ENCODE peak calls at places on chromosomes 1 and 21, in seven cellular contexts. N, T, A, R, E, S and P are unnamed samples. For H3K36me3, the result is how much of the 10 kb centered on the place peaks cover.

GRCh38 chr1:2233997-2234761 is 6.1 kb downstream of the SKI start:
- DNase-seq in T (no peak), A (peak), S (peak), N (no peak), E (peak), R (peak), P (peak)

GRCh38 chr1:98322966-98323365 is 338.6 kb upstream of the SNX7 start:
- DNase-seq in S (no peak), R (peak), N (no peak), E (no peak), A (no peak), T (no peak), P (no peak)

GRCh38 chr21:39071623-39072214 is 111.5 kb downstream of the PSMG1 start:
- DNase-seq in R (peak), T (no peak), A (no peak), E (no peak), S (no peak), N (peak), P (peak)

GRCh38 chr1:43979528-43980254 is 681 bp downstream of the B4GALT2 start:
- DNase-seq in R (peak), N (peak), A (peak), T (peak), S (no peak), E (no peak), P (peak)

GRCh38 chr1:37239225-37239740 is 205.0 kb upstream of the GRIK3 start:
- DNase-seq in S (no peak), R (no peak), N (no peak), E (no peak), A (no peak), T (no peak), P (no peak)

GRCh38 chr1:3074297-3074741 is 5.3 kb downstream of the PRDM16 start:
- DNase-seq in S (no peak), R (peak), A (no peak), E (no peak), T (no peak), N (no peak), P (no peak)

GRCh38 chr1:27332536-27333281 is 9.1 kb upstream of the SYTL1 start:
- DNase-seq in N (no peak), E (no peak), T (no peak), S (peak), R (no peak), A (no peak), P (no peak)

GRCh38 chr1:231408528-231409094 is 13.5 kb downstream of the EGLN1 start:
- DNase-seq in N (no peak), R (no peak), T (no peak), S (no peak), E (no peak), A (no peak), P (no peak)

GRCh38 chr1:183129921-183130675 is 56.0 kb upstream of the LAMC2 start:
- DNase-seq in S (no peak), A (no peak), R (no peak), N (no peak), T (no peak), E (no peak), P (no peak)

GRCh38 chr1:212260557-212261342 is 24.5 kb upstream of the PPP2R5A start:
- DNase-seq in N (no peak), A (no peak), S (no peak), E (no peak), T (no peak), R (peak), P (peak)

GRCh38 chr1:94646786-94647555 is 105.4 kb upstream of the F3 start:
- DNase-seq in R (peak), S (no peak), N (peak), E (no peak), T (no peak), A (no peak), P (no peak)

GRCh38 chr1:86507935-86508582 is 38.8 kb upstream of the CLCA4 start:
- DNase-seq in E (no peak), T (no peak), S (no peak), A (no peak), R (peak), N (no peak), P (no peak)

GRCh38 chr1:243713470-243714186 is 136.4 kb downstream of the AKT3 start:
- DNase-seq in R (peak), A (no peak), E (no peak), S (no peak), N (peak), T (no peak), P (no peak)

GRCh38 chr21:36980280-36981048 is 14.0 kb upstream of the HLCS start:
- DNase-seq in E (no peak), N (no peak), S (no peak), T (peak), R (peak), A (no peak), P (no peak)

GRCh38 chr1:94048413-94049164 is 72.4 kb downstream of the ABCA4 start:
- DNase-seq in R (peak), A (no peak), S (no peak), N (peak), T (no peak), E (peak), P (peak)

GRCh38 chr1:198118136-198118535 is 38.7 kb upstream of the NEK7 start:
- DNase-seq in A (peak), T (no peak), S (no peak), R (peak), N (no peak), E (peak), P (no peak)

GRCh38 chr1:230067441-230067870 is 418 bp downstream of the GALNT2 start:
- DNase-seq in T (peak), A (peak), E (no peak), R (peak), N (peak), S (no peak), P (peak)

GRCh38 chr1:17653728-17654351 is 101.3 kb upstream of the ACTL8 start:
- DNase-seq in N (peak), R (peak), A (peak), E (no peak), T (no peak), S (no peak), P (no peak)

GRCh38 chr1:87953732-87954344 is 625.2 kb downstream of the LMO4 start:
- DNase-seq in A (peak), R (peak), T (peak), S (peak), N (peak), E (peak), P (peak)

GRCh38 chr1:52345252-52345651 is 20.8 kb downstream of the CC2D1B start:
- DNase-seq in A (no peak), N (no peak), T (no peak), S (no peak), R (no peak), E (peak), P (no peak)

GRCh38 chr1:81021134-81021533 is 779.6 kb upstream of the ADGRL2 start:
- DNase-seq in N (no peak), E (no peak), T (no peak), A (no peak), S (no peak), R (no peak), P (no peak)

GRCh38 chr21:42161957-42162681 is 56.8 kb upstream of the ABCG1 start:
- DNase-seq in E (no peak), S (no peak), T (no peak), A (no peak), N (no peak), R (peak), P (no peak)

GRCh38 chr1:86499987-86500593 is 31.4 kb downstream of the CLCA1 start:
- DNase-seq in T (no peak), S (no peak), N (no peak), E (no peak), A (no peak), R (no peak), P (peak)

GRCh38 chr1:152053375-152053774 is 16.6 kb upstream of the S100A11 start:
- DNase-seq in T (no peak), N (no peak), A (no peak), R (no peak), E (no peak), S (no peak), P (no peak)

GRCh38 chr1:91712981-91713841 is 172.7 kb downstream of the TGFBR3 start:
- DNase-seq in A (peak), S (peak), T (peak), E (peak), N (no peak), R (peak), P (no peak)

GRCh38 chr1:111204211-111204883 is 3.9 kb upstream of the DENND2D start:
- DNase-seq in A (no peak), N (no peak), R (no peak), S (peak), E (peak), T (peak), P (no peak)

GRCh38 chr1:93567255-93567918 is 114.2 kb downstream of the BCAR3 start:
- DNase-seq in R (peak), E (peak), N (peak), T (no peak), A (no peak), S (no peak), P (peak)

GRCh38 chr1:25876693-25877077 is 1.2 kb upstream of the PAQR7 start:
- DNase-seq in A (no peak), S (no peak), R (no peak), T (no peak), E (no peak), N (no peak), P (no peak)

GRCh38 chr1:29698033-29698432 is 461.7 kb downstream of the PTPRU start:
- DNase-seq in A (no peak), N (peak), R (peak), S (no peak), E (no peak), T (no peak), P (peak)

GRCh38 chr1:173784997-173785396 is 39.5 kb upstream of the DARS2 start:
- DNase-seq in S (no peak), E (no peak), N (no peak), T (no peak), A (no peak), R (no peak), P (no peak)

GRCh38 chr1:95046359-95046758 is 26.4 kb downstream of the ALG14 start:
- DNase-seq in A (no peak), N (no peak), E (no peak), T (no peak), R (no peak), S (no peak), P (no peak)

GRCh38 chr1:158675563-158675962 is 11.0 kb downstream of the SPTA1 start:
- DNase-seq in N (no peak), A (no peak), S (no peak), E (no peak), R (no peak), T (no peak), P (no peak)

GRCh38 chr21:34623519-34623918 is 8.6 kb upstream of the RCAN1 start:
- DNase-seq in N (no peak), R (no peak), S (no peak), E (no peak), T (no peak), A (no peak), P (no peak)

GRCh38 chr1:204558467-204558866 is 42.3 kb downstream of the MDM4 start:
- DNase-seq in E (no peak), T (no peak), R (no peak), A (no peak), S (no peak), N (no peak), P (no peak)

GRCh38 chr1:8986814-8987190 is 39.4 kb downstream of the SLC2A7 start:
- DNase-seq in S (no peak), A (no peak), R (no peak), N (no peak), T (no peak), E (no peak), P (no peak)

GRCh38 chr1:64936958-64937357 is 29.4 kb downstream of the JAK1 start:
- DNase-seq in E (no peak), T (no peak), R (no peak), S (no peak), N (no peak), A (no peak), P (no peak)

GRCh38 chr1:156214024-156214748 is 1.4 kb downstream of the PMF1 start:
- DNase-seq in E (no peak), A (no peak), T (no peak), N (no peak), S (no peak), R (peak), P (peak)

GRCh38 chr1:247243738-247244137 is 12.1 kb upstream of the VN1R5 start:
- DNase-seq in S (no peak), R (no peak), A (no peak), T (no peak), E (no peak), N (no peak), P (no peak)

GRCh38 chr21:44450402-44450801 is 4.9 kb upstream of the LRRC3 start:
- DNase-seq in R (no peak), S (no peak), A (no peak), T (no peak), N (no peak), E (no peak), P (no peak)

DNA sequence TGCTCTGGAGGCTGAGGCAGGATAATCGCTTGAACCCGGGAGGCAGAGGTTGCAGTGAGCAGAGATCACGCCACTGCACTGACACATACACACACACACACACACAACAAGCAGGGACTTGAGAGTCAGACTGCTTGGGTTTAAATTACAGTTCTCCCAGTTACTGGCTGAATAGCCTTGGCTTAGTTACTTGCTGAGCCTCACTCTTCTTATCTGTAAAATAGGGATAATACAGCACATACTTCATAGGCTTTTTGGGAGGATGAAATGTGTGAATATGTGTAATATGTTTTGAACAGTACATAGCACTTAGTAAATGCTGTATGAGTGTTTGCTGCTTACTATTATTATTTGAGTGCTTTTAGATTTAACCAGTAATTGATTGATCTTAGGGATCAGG is 23.8 kb downstream of the CDC42 start:
- DNase-seq in R (no peak), N (no peak), A (no peak), S (no peak), E (no peak), T (no peak), P (no peak)
- H3K36me3 ChIP-seq in R (under half), N (half or more), A (under half), S (under half), E (under half), T (under half), P (under half)

DNA sequence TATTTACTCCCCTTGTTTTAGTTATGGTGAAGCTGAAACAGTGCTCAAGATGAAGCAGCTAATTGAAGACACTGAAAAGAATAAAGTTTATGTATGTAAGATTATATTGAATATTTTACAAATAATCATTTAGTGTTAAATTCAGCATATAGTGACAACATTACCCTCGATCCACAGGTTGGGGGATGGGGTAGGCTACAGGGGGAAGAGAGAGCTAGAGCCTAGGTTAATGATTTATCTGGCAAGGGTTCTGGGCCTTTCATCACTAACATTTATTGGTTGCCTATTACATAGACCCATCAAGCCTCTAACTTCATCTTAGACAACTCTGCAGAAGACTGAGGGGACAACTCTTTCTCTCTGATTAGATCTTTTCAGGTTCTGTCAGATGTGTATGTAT is 21.3 kb downstream of the ZCCHC17 start:
- DNase-seq in A (no peak), R (no peak), S (no peak), T (no peak), E (no peak), N (no peak), P (peak)
- H3K36me3 ChIP-seq in A (under half), R (under half), S (under half), T (under half), E (under half), N (half or more), P (under half)

GRCh38 chr1:223794040-223794880 is 51.5 kb downstream of the TP53BP2 start:
- DNase-seq in T (no peak), S (no peak), A (no peak), E (no peak), R (peak), N (no peak), P (no peak)
- H3K36me3 ChIP-seq in T (under half), S (under half), A (under half), E (half or more), R (under half), N (under half), P (under half)

DNA sequence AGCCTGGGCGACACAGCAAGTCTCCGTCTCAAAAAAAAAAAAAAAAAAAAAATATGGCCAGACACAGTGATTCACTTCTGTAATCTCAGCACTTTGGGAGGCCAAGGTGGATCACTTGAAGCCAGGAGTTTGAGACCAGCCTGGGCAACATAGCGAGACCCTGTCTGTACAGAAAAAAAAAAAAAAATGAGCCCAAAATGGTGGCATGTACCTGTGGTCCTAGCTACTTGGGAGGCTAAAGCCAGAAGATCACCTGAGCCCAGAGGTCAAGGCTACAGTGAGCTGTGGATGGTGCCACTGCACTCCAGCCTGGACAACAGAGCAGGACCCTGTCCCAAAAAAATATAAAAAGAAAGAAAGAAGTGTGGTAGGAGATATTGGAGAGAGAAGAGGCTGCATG is 1.7 kb upstream of the TESK2 start:
- DNase-seq in R (no peak), S (no peak), E (peak), T (no peak), A (no peak), N (no peak), P (no peak)
- H3K36me3 ChIP-seq in R (under half), S (under half), E (under half), T (under half), A (under half), N (under half), P (under half)

DNA sequence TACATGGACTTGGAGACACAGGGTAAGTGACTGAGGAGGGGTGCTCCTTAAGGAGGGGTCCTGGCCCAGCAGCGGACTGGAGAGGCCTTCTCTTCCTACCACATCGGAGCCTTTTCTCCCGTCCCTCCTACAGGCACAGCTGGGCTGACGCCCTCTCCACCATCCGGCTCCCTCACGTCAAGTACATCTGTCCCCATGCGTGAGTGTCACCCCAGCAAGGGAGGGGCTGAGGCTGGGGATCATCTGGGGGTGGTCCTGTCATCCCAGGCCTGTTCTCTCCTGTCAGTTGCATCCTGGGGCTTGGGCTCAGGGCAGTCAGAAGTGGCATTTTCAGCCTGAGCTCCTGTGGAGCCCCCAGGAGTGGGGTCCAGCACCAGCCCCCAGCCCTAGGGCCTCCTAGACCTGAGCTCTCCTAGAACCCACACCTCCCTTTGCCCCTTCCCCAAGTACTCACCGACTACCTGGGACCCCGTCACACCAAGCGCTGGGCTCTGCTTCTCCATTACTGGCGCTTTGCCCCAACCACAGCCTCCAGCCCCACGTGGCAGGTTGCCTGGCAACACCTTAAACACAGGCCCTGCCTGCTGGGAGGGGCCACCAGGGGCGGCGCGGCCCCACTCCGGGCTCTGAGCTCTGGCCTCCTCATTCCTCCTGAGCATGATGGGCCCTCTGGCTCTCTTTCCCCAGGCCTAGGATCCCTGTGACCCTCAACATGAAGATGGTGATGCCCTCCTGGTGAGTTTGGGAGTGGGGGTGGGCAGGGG is 2.3 kb downstream of the LYPLA2 start:
- DNase-seq in S (no peak), R (peak), T (no peak), A (no peak), E (no peak), N (no peak), P (no peak)
- H3K36me3 ChIP-seq in S (under half), R (under half), T (under half), A (under half), E (under half), N (half or more), P (under half)

DNA sequence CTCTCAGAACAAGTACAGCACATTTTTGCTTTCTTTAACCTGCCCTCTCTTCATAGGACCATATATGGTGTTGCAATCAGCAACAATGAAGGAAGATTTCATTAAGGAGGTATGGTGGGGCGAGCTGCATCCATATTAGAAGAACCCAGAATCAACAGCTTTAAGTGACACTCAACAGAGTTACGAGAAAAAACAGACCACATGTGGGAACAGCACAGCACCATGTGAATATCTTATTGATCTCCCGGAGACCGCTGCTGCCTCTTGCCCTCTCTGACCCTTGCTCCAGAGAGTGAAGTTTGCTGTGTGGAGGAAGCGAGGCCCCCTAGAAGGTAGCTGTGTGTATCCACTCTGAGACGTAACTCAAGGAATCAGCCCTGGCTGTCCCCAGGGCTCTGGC is 12.9 kb downstream of the RAB42 start:
- DNase-seq in A (no peak), S (no peak), T (no peak), E (no peak), R (no peak), N (no peak), P (no peak)
- H3K36me3 ChIP-seq in A (under half), S (under half), T (under half), E (half or more), R (under half), N (under half), P (under half)

GRCh38 chr21:40165212-40165611 is 298.0 kb downstream of the PCP4 start:
- DNase-seq in S (no peak), N (no peak), E (no peak), T (no peak), A (no peak), R (peak), P (no peak)

GRCh38 chr21:40158356-40158755 is 291.1 kb downstream of the PCP4 start:
- DNase-seq in T (no peak), R (no peak), A (peak), N (no peak), E (no peak), S (no peak), P (no peak)

GRCh38 chr21:40165671-40166070 is 298.4 kb downstream of the PCP4 start:
- DNase-seq in S (no peak), E (no peak), N (no peak), T (no peak), R (peak), A (no peak), P (no peak)

GRCh38 chr21:40155563-40155962 is 288.3 kb downstream of the PCP4 start:
- DNase-seq in E (no peak), N (no peak), R (no peak), S (no peak), T (no peak), A (no peak), P (no peak)

DNA sequence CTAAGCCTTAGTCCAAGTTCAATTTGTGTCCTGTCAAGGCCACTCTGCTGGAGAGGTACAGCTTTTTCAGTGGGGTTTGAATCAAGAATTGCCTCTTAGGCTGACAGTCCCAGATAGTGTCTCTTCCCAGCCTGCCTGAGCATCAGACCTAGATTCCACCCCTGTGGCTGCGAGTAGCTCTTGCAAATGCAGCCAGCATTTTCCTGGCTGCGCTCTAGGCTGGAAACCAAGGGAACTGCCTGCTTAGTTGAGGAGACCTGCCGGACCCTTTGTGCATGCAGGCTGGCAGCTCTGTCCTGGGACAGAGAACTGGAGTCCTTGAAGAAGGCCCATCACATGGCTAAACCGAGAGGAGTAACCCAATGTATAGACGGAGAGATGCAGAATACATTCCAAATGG is 293.7 kb downstream of the PCP4 start:
- DNase-seq in A (no peak), T (no peak), S (no peak), R (no peak), N (no peak), E (no peak), P (no peak)
- H3K36me3 ChIP-seq in A (under half), T (under half), S (under half), R (under half), N (under half), E (under half), P (under half)